ENCODE peak calls at places on chromosomes 11 and 22, in six cellular contexts. A, S, N, P, E and F are unnamed samples.

GRCh38 chr11:14258177-14258935 is 100.6 kb downstream of the RRAS2 start:
- DNase-seq in A (no peak), S (no peak), N (no peak), P (no peak), E (no peak), F (peak)

GRCh38 chr11:84437129-84438123 is 1151.3 kb upstream of the CCDC90B start:
- DNase-seq in A (no peak), S (no peak), N (peak), P (peak), E (no peak), F (no peak)

GRCh38 chr11:101436511-101437142 is 147.2 kb downstream of the TRPC6 start:
- DNase-seq in A (no peak), S (peak), N (no peak), P (no peak), E (no peak), F (peak)

GRCh38 chr11:11396290-11397042 is 43.4 kb upstream of the CSNK2A3 start:
- DNase-seq in A (no peak), S (no peak), N (no peak), P (no peak), E (no peak), F (peak)

GRCh38 chr11:15327786-15328231 is 213.1 kb downstream of the INSC start:
- DNase-seq in A (no peak), S (peak), N (peak), P (no peak), E (no peak), F (peak)

GRCh38 chr11:76236092-76237026 is 30.1 kb upstream of the WNT11 start:
- DNase-seq in A (peak), S (peak), N (peak), P (peak), E (peak), F (peak)

GRCh38 chr11:119709638-119710346 is 19.2 kb downstream of the NECTIN1 start:
- DNase-seq in A (no peak), S (peak), N (peak), P (peak), E (no peak), F (peak)

GRCh38 chr22:46064966-46065666 is 85.2 kb upstream of the PPARA start:
- DNase-seq in A (no peak), S (no peak), N (no peak), P (no peak), E (no peak), F (peak)

GRCh38 chr11:119625206-119625988 is 103.6 kb downstream of the NECTIN1 start:
- DNase-seq in A (no peak), S (no peak), N (no peak), P (no peak), E (no peak), F (no peak)

GRCh38 chr11:71063129-71063528 is 189.2 kb downstream of the SHANK2 start:
- DNase-seq in A (no peak), S (no peak), N (no peak), P (no peak), E (no peak), F (no peak)

GRCh38 chr11:46278387-46279173 is 1.1 kb downstream of the CREB3L1 start:
- DNase-seq in A (no peak), S (no peak), N (peak), P (no peak), E (no peak), F (peak)

GRCh38 chr11:14058061-14058460 is 95.5 kb downstream of the SPON1 start:
- DNase-seq in A (no peak), S (no peak), N (no peak), P (no peak), E (no peak), F (no peak)

GRCh38 chr22:48585916-48586798 is 1241.5 kb downstream of the BRD1 start:
- DNase-seq in A (no peak), S (no peak), N (no peak), P (no peak), E (no peak), F (no peak)

GRCh38 chr11:126383301-126384052 is 28.0 kb downstream of the ST3GAL4 start:
- DNase-seq in A (no peak), S (no peak), N (no peak), P (no peak), E (no peak), F (no peak)

GRCh38 chr11:108223449-108224149 is 732 bp downstream of the ATM start:
- DNase-seq in A (no peak), S (no peak), N (no peak), P (no peak), E (peak), F (peak)

GRCh38 chr11:34439521-34440258 is 956 bp downstream of the CAT start:
- DNase-seq in A (no peak), S (no peak), N (no peak), P (no peak), E (no peak), F (no peak)

GRCh38 chr22:36220457-36220921 is 18.8 kb downstream of the APOL2 start:
- DNase-seq in A (no peak), S (no peak), N (no peak), P (no peak), E (no peak), F (peak)

GRCh38 chr11:118342503-118343161 is at the start of gene CD3D:
- DNase-seq in A (peak), S (no peak), N (no peak), P (no peak), E (peak), F (peak)

GRCh38 chr11:8833568-8834275 is 77.3 kb upstream of the AKIP1 start:
- DNase-seq in A (no peak), S (no peak), N (no peak), P (no peak), E (no peak), F (peak)

GRCh38 chr11:130118165-130118564 is 41.4 kb upstream of the ST14 start:
- DNase-seq in A (no peak), S (no peak), N (no peak), P (no peak), E (no peak), F (no peak)

GRCh38 chr11:113873241-113873626 is 2.1 kb downstream of the USP28 start:
- DNase-seq in A (no peak), S (no peak), N (no peak), P (no peak), E (no peak), F (no peak)